ENCODE peak calls at places on chromosome 11, in ten cellular contexts. One of them, this sample, is unnamed.

GRCh38 chr11:132734217-132734616 is 798.1 kb downstream of the OPCML start:
- DNase-seq in cardiac fibroblast: no peak
- DNase-seq in RPMI7951: peak
- DNase-seq in HFFc6: peak
- DNase-seq in HAP-1: no peak
- DNase-seq in endodermal cell: no peak
- DNase-seq in NCI-H1092: no peak
- DNase-seq in Caco-2: no peak
- DNase-seq in NCI-H1105: no peak
- DNase-seq in NCI-H526: no peak
- DNase-seq in this sample: no peak

GRCh38 chr11:91872216-91872615 is 352.4 kb upstream of the FAT3 start:
- DNase-seq in cardiac fibroblast: no peak
- DNase-seq in RPMI7951: no peak
- DNase-seq in HFFc6: no peak
- DNase-seq in HAP-1: no peak
- DNase-seq in endodermal cell: no peak
- DNase-seq in NCI-H1092: no peak
- DNase-seq in Caco-2: no peak
- DNase-seq in NCI-H1105: no peak
- DNase-seq in NCI-H526: no peak
- DNase-seq in this sample: no peak

GRCh38 chr11:59112494-59112893 is 5.5 kb downstream of the FAM111B start:
- DNase-seq in cardiac fibroblast: no peak
- DNase-seq in RPMI7951: no peak
- DNase-seq in HFFc6: no peak
- DNase-seq in HAP-1: no peak
- DNase-seq in endodermal cell: no peak
- DNase-seq in NCI-H1092: no peak
- DNase-seq in Caco-2: no peak
- DNase-seq in NCI-H1105: no peak
- DNase-seq in NCI-H526: no peak
- DNase-seq in this sample: no peak

GRCh38 chr11:11521306-11522002 is 100.4 kb downstream of the GALNT18 start:
- DNase-seq in cardiac fibroblast: no peak
- DNase-seq in RPMI7951: no peak
- DNase-seq in HFFc6: no peak
- DNase-seq in HAP-1: no peak
- DNase-seq in endodermal cell: no peak
- DNase-seq in NCI-H1092: no peak
- DNase-seq in Caco-2: no peak
- DNase-seq in NCI-H1105: no peak
- DNase-seq in NCI-H526: no peak
- DNase-seq in this sample: no peak

GRCh38 chr11:92667446-92668165 is 301.8 kb upstream of the MTNR1B start:
- DNase-seq in cardiac fibroblast: no peak
- DNase-seq in RPMI7951: no peak
- DNase-seq in HFFc6: no peak
- DNase-seq in HAP-1: no peak
- DNase-seq in endodermal cell: peak
- DNase-seq in NCI-H1092: peak
- DNase-seq in Caco-2: no peak
- DNase-seq in NCI-H1105: no peak
- DNase-seq in NCI-H526: peak
- DNase-seq in this sample: no peak

GRCh38 chr11:2667940-2668339 is 31.9 kb downstream of the KCNQ1OT1 start:
- DNase-seq in cardiac fibroblast: no peak
- DNase-seq in RPMI7951: no peak
- DNase-seq in HFFc6: no peak
- DNase-seq in HAP-1: no peak
- DNase-seq in endodermal cell: peak
- DNase-seq in NCI-H1092: no peak
- DNase-seq in Caco-2: no peak
- DNase-seq in NCI-H1105: no peak
- DNase-seq in NCI-H526: no peak
- DNase-seq in this sample: no peak

GRCh38 chr11:92854952-92855351 is 114.5 kb upstream of the MTNR1B start:
- DNase-seq in cardiac fibroblast: no peak
- DNase-seq in RPMI7951: no peak
- DNase-seq in HFFc6: no peak
- DNase-seq in HAP-1: no peak
- DNase-seq in endodermal cell: no peak
- DNase-seq in NCI-H1092: no peak
- DNase-seq in Caco-2: no peak
- DNase-seq in NCI-H1105: no peak
- DNase-seq in NCI-H526: peak
- DNase-seq in this sample: no peak

GRCh38 chr11:72380132-72380503 is 54.2 kb downstream of the CLPB start:
- DNase-seq in cardiac fibroblast: no peak
- DNase-seq in RPMI7951: no peak
- DNase-seq in HFFc6: no peak
- DNase-seq in HAP-1: no peak
- DNase-seq in endodermal cell: no peak
- DNase-seq in NCI-H1092: no peak
- DNase-seq in Caco-2: no peak
- DNase-seq in NCI-H1105: no peak
- DNase-seq in NCI-H526: no peak
- DNase-seq in this sample: no peak

GRCh38 chr11:32213223-32213622 is 122.3 kb downstream of the RCN1 start:
- DNase-seq in cardiac fibroblast: peak
- DNase-seq in RPMI7951: peak
- DNase-seq in HFFc6: peak
- DNase-seq in HAP-1: no peak
- DNase-seq in endodermal cell: no peak
- DNase-seq in NCI-H1092: no peak
- DNase-seq in Caco-2: no peak
- DNase-seq in NCI-H1105: no peak
- DNase-seq in NCI-H526: no peak
- DNase-seq in this sample: no peak

GRCh38 chr11:117881217-117881616 is 4.8 kb upstream of the FXYD6 start:
- DNase-seq in cardiac fibroblast: no peak
- DNase-seq in RPMI7951: no peak
- DNase-seq in HFFc6: no peak
- DNase-seq in HAP-1: no peak
- DNase-seq in endodermal cell: peak
- DNase-seq in NCI-H1092: no peak
- DNase-seq in Caco-2: no peak
- DNase-seq in NCI-H1105: no peak
- DNase-seq in NCI-H526: no peak
- DNase-seq in this sample: no peak

GRCh38 chr11:130510407-130511006 is 62.1 kb downstream of the ADAMTS15 start:
- DNase-seq in cardiac fibroblast: peak
- DNase-seq in RPMI7951: no peak
- DNase-seq in HFFc6: no peak
- DNase-seq in HAP-1: no peak
- DNase-seq in endodermal cell: no peak
- DNase-seq in NCI-H1092: no peak
- DNase-seq in Caco-2: no peak
- DNase-seq in NCI-H1105: no peak
- DNase-seq in NCI-H526: no peak
- DNase-seq in this sample: no peak

GRCh38 chr11:123653997-123654565 is 343 bp downstream of the SCN3B start:
- DNase-seq in cardiac fibroblast: peak
- DNase-seq in RPMI7951: peak
- DNase-seq in HFFc6: no peak
- DNase-seq in HAP-1: peak
- DNase-seq in endodermal cell: peak
- DNase-seq in NCI-H1092: peak
- DNase-seq in Caco-2: peak
- DNase-seq in NCI-H1105: peak
- DNase-seq in NCI-H526: peak
- DNase-seq in this sample: peak

GRCh38 chr11:40273192-40273732 is 1186.2 kb downstream of the LRRC4C start:
- DNase-seq in cardiac fibroblast: no peak
- DNase-seq in RPMI7951: no peak
- DNase-seq in HFFc6: no peak
- DNase-seq in HAP-1: no peak
- DNase-seq in endodermal cell: no peak
- DNase-seq in NCI-H1092: no peak
- DNase-seq in Caco-2: no peak
- DNase-seq in NCI-H1105: no peak
- DNase-seq in NCI-H526: no peak
- DNase-seq in this sample: no peak

GRCh38 chr11:46947399-46948077 is 11.0 kb downstream of the CSTPP1 start:
- DNase-seq in cardiac fibroblast: no peak
- DNase-seq in RPMI7951: no peak
- DNase-seq in HFFc6: no peak
- DNase-seq in HAP-1: no peak
- DNase-seq in endodermal cell: no peak
- DNase-seq in NCI-H1092: no peak
- DNase-seq in Caco-2: peak
- DNase-seq in NCI-H1105: peak
- DNase-seq in NCI-H526: no peak
- DNase-seq in this sample: no peak

GRCh38 chr11:57213282-57214086 is 23.6 kb downstream of the APLNR start:
- DNase-seq in cardiac fibroblast: peak
- DNase-seq in RPMI7951: no peak
- DNase-seq in HFFc6: no peak
- DNase-seq in HAP-1: peak
- DNase-seq in endodermal cell: peak
- DNase-seq in NCI-H1092: peak
- DNase-seq in Caco-2: no peak
- DNase-seq in NCI-H1105: no peak
- DNase-seq in NCI-H526: no peak
- DNase-seq in this sample: peak